ENCODE peak calls at places on chromosomes 13 and 19, in seven cellular contexts. One of them, this sample, is unnamed.

GRCh38 chr13:22082030-22082429 is 411.2 kb downstream of the FGF9 start:
- DNase-seq in T follicular helper cell: no peak
- DNase-seq in LHCN-M2: no peak
- DNase-seq in NCI-H774: no peak
- DNase-seq in T-helper 17 cell: no peak
- DNase-seq in iris pigment epithelial cell: no peak
- DNase-seq in skeletal muscle cell: no peak
- DNase-seq in this sample: no peak

GRCh38 chr19:7841751-7842660 is 12.0 kb downstream of the EVI5L start:
- DNase-seq in T-helper 17 cell: no peak
- DNase-seq in skeletal muscle cell: no peak
- DNase-seq in NCI-H774: no peak
- DNase-seq in iris pigment epithelial cell: no peak
- DNase-seq in T follicular helper cell: no peak
- DNase-seq in LHCN-M2: no peak
- DNase-seq in this sample: no peak

GRCh38 chr13:106701810-106702341 is 133.9 kb upstream of the ARGLU1 start:
- DNase-seq in NCI-H774: no peak
- DNase-seq in T-helper 17 cell: no peak
- DNase-seq in iris pigment epithelial cell: no peak
- DNase-seq in T follicular helper cell: no peak
- DNase-seq in skeletal muscle cell: no peak
- DNase-seq in LHCN-M2: no peak
- DNase-seq in this sample: no peak

GRCh38 chr19:958967-959685 is 25.0 kb upstream of the WDR18 start:
- DNase-seq in skeletal muscle cell: no peak
- DNase-seq in T follicular helper cell: no peak
- DNase-seq in iris pigment epithelial cell: peak
- DNase-seq in NCI-H774: no peak
- DNase-seq in LHCN-M2: no peak
- DNase-seq in T-helper 17 cell: no peak
- DNase-seq in this sample: no peak

GRCh38 chr13:109744512-109745051 is 41.8 kb downstream of the IRS2 start:
- DNase-seq in LHCN-M2: no peak
- DNase-seq in T follicular helper cell: no peak
- DNase-seq in iris pigment epithelial cell: peak
- DNase-seq in NCI-H774: peak
- DNase-seq in T-helper 17 cell: no peak
- DNase-seq in skeletal muscle cell: peak
- DNase-seq in this sample: peak

GRCh38 chr19:39499082-39499642 is 415 bp downstream of the DLL3 start:
- DNase-seq in T-helper 17 cell: no peak
- DNase-seq in iris pigment epithelial cell: peak
- DNase-seq in skeletal muscle cell: no peak
- DNase-seq in LHCN-M2: peak
- DNase-seq in T follicular helper cell: no peak
- DNase-seq in NCI-H774: no peak
- DNase-seq in this sample: no peak

GRCh38 chr19:5624154-5624663 is 1.3 kb downstream of the SAFB start:
- DNase-seq in T follicular helper cell: no peak
- DNase-seq in iris pigment epithelial cell: peak
- DNase-seq in T-helper 17 cell: no peak
- DNase-seq in skeletal muscle cell: no peak
- DNase-seq in LHCN-M2: no peak
- DNase-seq in NCI-H774: no peak
- DNase-seq in this sample: peak

GRCh38 chr19:17334414-17335409 is at the start of gene ANO8:
- DNase-seq in T follicular helper cell: peak
- DNase-seq in T-helper 17 cell: peak
- DNase-seq in iris pigment epithelial cell: peak
- DNase-seq in LHCN-M2: peak
- DNase-seq in NCI-H774: peak
- DNase-seq in skeletal muscle cell: peak
- DNase-seq in this sample: peak

GRCh38 chr19:2077833-2078619 is 18.1 kb downstream of the MOB3A start:
- DNase-seq in NCI-H774: no peak
- DNase-seq in T follicular helper cell: no peak
- DNase-seq in skeletal muscle cell: no peak
- DNase-seq in LHCN-M2: no peak
- DNase-seq in T-helper 17 cell: no peak
- DNase-seq in iris pigment epithelial cell: no peak
- DNase-seq in this sample: no peak